ENCODE peak calls at places on chromosomes 2 and 18, in nine cellular contexts. N is cardiac muscle cell; O is activated B cell treated with CpG ODN at 0.5 μM for 24 hours; P is activated CD4-positive, alpha-beta T cell treated with anti-CD3 and anti-CD28 coated beads, Interleukin-2, amount 50 U/mL, for 24 hours; C is upper lobe of right lung; G is heart right ventricle; M is endothelial cell; W is NCI-H1092; J is activated T-cell treated with anti-CD3 and anti-CD28 coated beads, Interleukin-2, amount 50 U/mL, for 48 hours. V is an unnamed sample.

GRCh38 chr18:25077933-25078707 is 273.8 kb downstream of the ZNF521 start:
- DNase-seq in N (no peak), O (no peak), P (no peak), C (no peak), G (no peak), M (no peak), W (no peak), J (no peak), V (no peak)

GRCh38 chr18:25456284-25456683 is 104.3 kb upstream of the ZNF521 start:
- DNase-seq in N (no peak), O (no peak), P (no peak), C (no peak), G (no peak), M (no peak), W (no peak), J (no peak), V (no peak)

GRCh38 chr2:176002684-176003225 is 688 bp upstream of the LNPK start:
- DNase-seq in N (peak), O (no peak), P (no peak), C (peak), G (peak), M (peak), W (peak), J (peak), V (peak)

GRCh38 chr2:166343467-166343866 is 32.3 kb downstream of the SCN9A start:
- DNase-seq in N (no peak), O (no peak), P (no peak), C (no peak), G (no peak), M (no peak), W (no peak), J (no peak), V (no peak)

GRCh38 chr2:152464853-152465470 is 130.0 kb downstream of the FMNL2 start:
- DNase-seq in N (no peak), O (no peak), P (no peak), C (no peak), G (no peak), M (no peak), W (no peak), J (no peak), V (no peak)

GRCh38 chr2:127218843-127219715 is 1.0 kb downstream of the CYP27C1 start:
- DNase-seq in N (peak), O (peak), P (no peak), C (no peak), G (no peak), M (peak), W (no peak), J (no peak), V (no peak)

GRCh38 chr2:206584323-206585116 is 57.8 kb upstream of the FAM237A start:
- DNase-seq in N (no peak), O (no peak), P (no peak), C (no peak), G (no peak), M (no peak), W (no peak), J (no peak), V (no peak)

GRCh38 chr2:240453461-240454030 is 18.1 kb downstream of the GPC1 start:
- DNase-seq in N (peak), O (no peak), P (no peak), C (no peak), G (no peak), M (no peak), W (no peak), J (no peak), V (no peak)

GRCh38 chr2:6679481-6679880 is 186.2 kb downstream of the CMPK2 start:
- DNase-seq in N (no peak), O (no peak), P (no peak), C (no peak), G (no peak), M (no peak), W (no peak), J (no peak), V (no peak)

GRCh38 chr18:41695441-41695840 is 259.6 kb upstream of the PIK3C3 start:
- DNase-seq in N (no peak), O (no peak), P (no peak), C (no peak), G (no peak), M (no peak), W (no peak), J (no peak), V (no peak)

V was measured in NCI-H2029.